ENCODE peak calls at places on chromosomes 11 and 22, in six cellular contexts. One of them, this sample, is unnamed. For H3K27me3 and H3K4me1, the result is how much of the 10 kb centered on the place peaks cover.

GRCh38 chr11:126518130-126518995 is 162.9 kb downstream of the ST3GAL4 start:
- DNase-seq in fibroblast of lung: no peak
- DNase-seq in sigmoid colon: peak
- DNase-seq in foreskin keratinocyte: no peak
- DNase-seq in effector memory CD4-positive, alpha-beta T cell: no peak
- DNase-seq in psoas muscle: no peak
- DNase-seq in this sample: no peak

GRCh38 chr11:128963744-128964340 is 21.2 kb upstream of the TP53AIP1 start:
- DNase-seq in effector memory CD4-positive, alpha-beta T cell: no peak
- DNase-seq in foreskin keratinocyte: no peak
- DNase-seq in sigmoid colon: no peak
- DNase-seq in fibroblast of lung: peak
- DNase-seq in psoas muscle: no peak
- DNase-seq in this sample: no peak

GRCh38 chr11:36577859-36578258 is 10.1 kb downstream of the RAG1 start:
- DNase-seq in psoas muscle: no peak
- DNase-seq in effector memory CD4-positive, alpha-beta T cell: no peak
- DNase-seq in fibroblast of lung: peak
- DNase-seq in sigmoid colon: no peak
- DNase-seq in foreskin keratinocyte: peak
- DNase-seq in this sample: no peak

GRCh38 chr22:35480627-35481565 is 59.7 kb upstream of the RASD2 start:
- DNase-seq in sigmoid colon: peak
- DNase-seq in psoas muscle: no peak
- DNase-seq in effector memory CD4-positive, alpha-beta T cell: no peak
- DNase-seq in fibroblast of lung: no peak
- DNase-seq in foreskin keratinocyte: no peak
- DNase-seq in this sample: no peak

GRCh38 chr22:36184433-36185035 is 17.1 kb downstream of the APOL4 start:
- DNase-seq in effector memory CD4-positive, alpha-beta T cell: no peak
- DNase-seq in foreskin keratinocyte: no peak
- DNase-seq in sigmoid colon: no peak
- DNase-seq in fibroblast of lung: peak
- DNase-seq in psoas muscle: no peak
- DNase-seq in this sample: no peak

GRCh38 chr11:1622076-1622475 is at the start of gene KRTAP5-4:
- DNase-seq in fibroblast of lung: no peak
- DNase-seq in effector memory CD4-positive, alpha-beta T cell: no peak
- DNase-seq in psoas muscle: no peak
- DNase-seq in foreskin keratinocyte: no peak
- DNase-seq in sigmoid colon: no peak
- DNase-seq in this sample: no peak

GRCh38 chr11:119371778-119372182 is 9.7 kb downstream of the USP2 start:
- DNase-seq in foreskin keratinocyte: no peak
- DNase-seq in sigmoid colon: no peak
- DNase-seq in fibroblast of lung: peak
- DNase-seq in effector memory CD4-positive, alpha-beta T cell: no peak
- DNase-seq in psoas muscle: peak
- DNase-seq in this sample: no peak

GRCh38 chr11:68416070-68416578 is 44.4 kb upstream of the PPP6R3 start:
- DNase-seq in foreskin keratinocyte: no peak
- DNase-seq in sigmoid colon: no peak
- DNase-seq in fibroblast of lung: no peak
- DNase-seq in effector memory CD4-positive, alpha-beta T cell: no peak
- DNase-seq in psoas muscle: no peak
- DNase-seq in this sample: no peak

GRCh38 chr11:89067264-89067663 is 1.5 kb upstream of the GRM5 start:
- DNase-seq in effector memory CD4-positive, alpha-beta T cell: no peak
- DNase-seq in sigmoid colon: no peak
- DNase-seq in psoas muscle: no peak
- DNase-seq in foreskin keratinocyte: no peak
- DNase-seq in fibroblast of lung: no peak
- DNase-seq in this sample: no peak

GRCh38 chr11:69142894-69143293 is 12.8 kb upstream of the SMIM38 start:
- DNase-seq in fibroblast of lung: no peak
- DNase-seq in psoas muscle: no peak
- DNase-seq in sigmoid colon: no peak
- DNase-seq in effector memory CD4-positive, alpha-beta T cell: no peak
- DNase-seq in foreskin keratinocyte: no peak
- DNase-seq in this sample: no peak

GRCh38 chr11:105181521-105181920 is 42.0 kb upstream of the CARD18 start:
- DNase-seq in foreskin keratinocyte: peak
- DNase-seq in fibroblast of lung: peak
- DNase-seq in effector memory CD4-positive, alpha-beta T cell: no peak
- DNase-seq in psoas muscle: no peak
- DNase-seq in sigmoid colon: no peak
- DNase-seq in this sample: no peak

GRCh38 chr11:119643878-119644225 is 85.1 kb downstream of the NECTIN1 start:
- DNase-seq in sigmoid colon: no peak
- DNase-seq in psoas muscle: no peak
- DNase-seq in foreskin keratinocyte: no peak
- DNase-seq in fibroblast of lung: no peak
- DNase-seq in effector memory CD4-positive, alpha-beta T cell: no peak
- DNase-seq in this sample: no peak

DNA sequence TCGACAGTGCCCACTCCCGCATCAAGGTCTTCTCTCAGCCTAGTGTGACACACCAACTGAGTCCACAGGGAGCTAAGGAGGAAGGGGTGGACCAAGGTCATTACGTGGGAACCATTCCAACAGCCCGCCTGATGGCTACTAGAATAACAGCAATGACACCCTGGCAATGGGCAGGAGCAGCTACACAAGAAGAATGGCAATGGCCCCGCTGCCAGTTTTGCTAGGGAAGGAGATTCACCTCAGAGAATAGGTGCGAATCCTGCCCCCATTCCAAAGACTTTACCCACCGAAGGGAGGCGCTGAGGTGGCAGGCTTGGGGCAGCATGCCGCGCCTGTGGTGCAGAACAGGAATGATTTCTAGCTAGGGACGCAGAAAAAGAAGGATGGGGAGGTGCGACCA is 9.1 kb downstream of the WT1 start:
- DNase-seq in foreskin keratinocyte: no peak
- DNase-seq in effector memory CD4-positive, alpha-beta T cell: no peak
- DNase-seq in sigmoid colon: no peak
- DNase-seq in fibroblast of lung: no peak
- DNase-seq in psoas muscle: no peak
- DNase-seq in this sample: no peak
- H3K27me3 ChIP-seq in foreskin keratinocyte: half or more
- H3K27me3 ChIP-seq in effector memory CD4-positive, alpha-beta T cell: under half
- H3K27me3 ChIP-seq in sigmoid colon: half or more
- H3K27me3 ChIP-seq in fibroblast of lung: under half
- H3K27me3 ChIP-seq in psoas muscle: under half
- H3K27me3 ChIP-seq in this sample: under half

GRCh38 chr22:19110064-19110458 is 12.2 kb downstream of the DGCR2 start:
- DNase-seq in psoas muscle: no peak
- DNase-seq in fibroblast of lung: no peak
- DNase-seq in effector memory CD4-positive, alpha-beta T cell: no peak
- DNase-seq in sigmoid colon: no peak
- DNase-seq in foreskin keratinocyte: no peak
- DNase-seq in this sample: no peak
- H3K4me1 ChIP-seq in psoas muscle: half or more
- H3K4me1 ChIP-seq in fibroblast of lung: under half
- H3K4me1 ChIP-seq in effector memory CD4-positive, alpha-beta T cell: under half
- H3K4me1 ChIP-seq in sigmoid colon: half or more
- H3K4me1 ChIP-seq in foreskin keratinocyte: under half
- H3K4me1 ChIP-seq in this sample: half or more

GRCh38 chr11:116871248-116871647 is 33.8 kb upstream of the APOA1 start:
- DNase-seq in foreskin keratinocyte: peak
- DNase-seq in psoas muscle: no peak
- DNase-seq in fibroblast of lung: peak
- DNase-seq in sigmoid colon: no peak
- DNase-seq in effector memory CD4-positive, alpha-beta T cell: no peak
- DNase-seq in this sample: no peak

GRCh38 chr11:116876656-116877055 is 39.2 kb upstream of the APOA1 start:
- DNase-seq in psoas muscle: no peak
- DNase-seq in sigmoid colon: no peak
- DNase-seq in foreskin keratinocyte: no peak
- DNase-seq in effector memory CD4-positive, alpha-beta T cell: no peak
- DNase-seq in fibroblast of lung: no peak
- DNase-seq in this sample: no peak

GRCh38 chr11:116873391-116873790 is 36.0 kb upstream of the APOA1 start:
- DNase-seq in psoas muscle: no peak
- DNase-seq in fibroblast of lung: no peak
- DNase-seq in foreskin keratinocyte: no peak
- DNase-seq in sigmoid colon: no peak
- DNase-seq in effector memory CD4-positive, alpha-beta T cell: no peak
- DNase-seq in this sample: no peak

GRCh38 chr11:116874251-116874650 is 36.8 kb upstream of the APOA1 start:
- DNase-seq in fibroblast of lung: peak
- DNase-seq in sigmoid colon: no peak
- DNase-seq in effector memory CD4-positive, alpha-beta T cell: no peak
- DNase-seq in psoas muscle: no peak
- DNase-seq in foreskin keratinocyte: peak
- DNase-seq in this sample: no peak

GRCh38 chr11:116875194-116875593 is 37.8 kb upstream of the APOA1 start:
- DNase-seq in psoas muscle: no peak
- DNase-seq in sigmoid colon: no peak
- DNase-seq in foreskin keratinocyte: peak
- DNase-seq in fibroblast of lung: no peak
- DNase-seq in effector memory CD4-positive, alpha-beta T cell: no peak
- DNase-seq in this sample: no peak
- H3K27ac ChIP-seq in psoas muscle: no peak
- H3K27ac ChIP-seq in sigmoid colon: no peak
- H3K27ac ChIP-seq in foreskin keratinocyte: peak
- H3K27ac ChIP-seq in fibroblast of lung: no peak
- H3K27ac ChIP-seq in effector memory CD4-positive, alpha-beta T cell: no peak
- H3K27ac ChIP-seq in this sample: no peak

DNA sequence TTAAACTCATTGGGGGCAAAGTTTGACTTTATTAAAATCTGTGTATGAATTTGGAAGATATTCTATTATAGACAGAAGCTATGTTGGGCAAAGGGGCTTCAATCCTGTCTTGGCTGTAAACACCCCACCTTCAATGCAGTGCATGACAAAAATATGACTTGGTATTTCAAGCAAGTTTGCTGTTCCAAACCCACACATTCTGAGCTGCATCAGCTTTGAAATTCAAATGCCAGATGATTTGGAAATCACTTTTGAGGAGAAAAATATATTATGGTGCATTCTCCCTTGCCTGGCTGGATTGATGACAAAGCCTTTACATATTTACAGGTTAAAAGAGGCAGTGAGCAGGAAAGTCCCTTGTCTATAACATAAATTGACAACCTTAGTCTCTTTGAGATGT is 760.0 kb downstream of the NELL1 start:
- DNase-seq in sigmoid colon: no peak
- DNase-seq in effector memory CD4-positive, alpha-beta T cell: no peak
- DNase-seq in psoas muscle: no peak
- DNase-seq in fibroblast of lung: no peak
- DNase-seq in foreskin keratinocyte: no peak
- DNase-seq in this sample: no peak
- H3K27me3 ChIP-seq in sigmoid colon: under half
- H3K27me3 ChIP-seq in effector memory CD4-positive, alpha-beta T cell: under half
- H3K27me3 ChIP-seq in psoas muscle: under half
- H3K27me3 ChIP-seq in fibroblast of lung: under half
- H3K27me3 ChIP-seq in foreskin keratinocyte: under half
- H3K27me3 ChIP-seq in this sample: under half

GRCh38 chr11:44568706-44569473 is 3.4 kb downstream of the CD82 start:
- DNase-seq in foreskin keratinocyte: peak
- DNase-seq in fibroblast of lung: peak
- DNase-seq in psoas muscle: peak
- DNase-seq in sigmoid colon: peak
- DNase-seq in effector memory CD4-positive, alpha-beta T cell: peak
- DNase-seq in this sample: peak
- H3K4me1 ChIP-seq in foreskin keratinocyte: under half
- H3K4me1 ChIP-seq in fibroblast of lung: under half
- H3K4me1 ChIP-seq in psoas muscle: under half
- H3K4me1 ChIP-seq in sigmoid colon: under half
- H3K4me1 ChIP-seq in effector memory CD4-positive, alpha-beta T cell: half or more
- H3K4me1 ChIP-seq in this sample: half or more

This sample was measured in CD4-positive, alpha-beta memory T cell.